ENCODE peak calls at places on chromosome 22, in five cellular contexts. One of them, this sample, is unnamed.
A peak's percentile ranks its signal among the peaks of the same experiment; 100 is the strongest.

GRCh38 chr22:24189249-24190158 is 8.2 kb downstream of the SUSD2 start:
- DNase-seq in ovary: peak; percentile 76
- DNase-seq in A549: peak; percentile 70
- DNase-seq in esophagus muscularis mucosa: no peak
- DNase-seq in spleen: peak; percentile 90
- DNase-seq in this sample: peak; percentile 79

GRCh38 chr22:40410272-40410671 is 39.9 kb downstream of the SGSM3 start:
- DNase-seq in ovary: peak; percentile 27
- DNase-seq in A549: no peak
- DNase-seq in esophagus muscularis mucosa: no peak
- DNase-seq in spleen: no peak
- DNase-seq in this sample: peak; percentile 35

GRCh38 chr22:20904008-20904979 is 12.9 kb upstream of the CRKL start:
- DNase-seq in ovary: no peak
- DNase-seq in A549: peak; percentile 82
- DNase-seq in esophagus muscularis mucosa: no peak
- DNase-seq in spleen: no peak
- DNase-seq in this sample: no peak

GRCh38 chr22:45105281-45105700 is 58.4 kb upstream of the NUP50 start:
- DNase-seq in ovary: no peak
- DNase-seq in A549: peak; percentile 35
- DNase-seq in esophagus muscularis mucosa: no peak
- DNase-seq in spleen: no peak
- DNase-seq in this sample: no peak

GRCh38 chr22:21641417-21641794 is 696 bp upstream of the SDF2L1 start:
- DNase-seq in ovary: no peak
- DNase-seq in A549: peak; percentile 61
- DNase-seq in esophagus muscularis mucosa: no peak
- DNase-seq in spleen: no peak
- DNase-seq in this sample: peak; percentile 47

GRCh38 chr22:37044634-37045625 is 6.6 kb upstream of the KCTD17 start:
- DNase-seq in ovary: no peak
- DNase-seq in A549: no peak
- DNase-seq in esophagus muscularis mucosa: no peak
- DNase-seq in spleen: no peak
- DNase-seq in this sample: no peak

GRCh38 chr22:45612451-45612901 is 59.2 kb upstream of the ATXN10 start:
- DNase-seq in ovary: no peak
- DNase-seq in A549: no peak
- DNase-seq in esophagus muscularis mucosa: no peak
- DNase-seq in spleen: no peak
- DNase-seq in this sample: peak; percentile 53

GRCh38 chr22:37425800-37426531 is 1.3 kb downstream of the ELFN2 start:
- DNase-seq in ovary: no peak
- DNase-seq in A549: peak; percentile 22
- DNase-seq in esophagus muscularis mucosa: no peak
- DNase-seq in spleen: no peak
- DNase-seq in this sample: no peak

GRCh38 chr22:47515384-47516125 is 753.1 kb downstream of the TBC1D22A start:
- DNase-seq in ovary: no peak
- DNase-seq in A549: peak; percentile 38
- DNase-seq in esophagus muscularis mucosa: no peak
- DNase-seq in spleen: no peak
- DNase-seq in this sample: no peak

GRCh38 chr22:36734171-36735058 is 30.9 kb upstream of the CACNG2 start:
- DNase-seq in ovary: no peak
- DNase-seq in A549: no peak
- DNase-seq in esophagus muscularis mucosa: no peak
- DNase-seq in spleen: no peak
- DNase-seq in this sample: peak; percentile 48

GRCh38 chr22:21971858-21972275 is 10.7 kb downstream of the TOP3B start:
- DNase-seq in ovary: no peak
- DNase-seq in A549: no peak
- DNase-seq in esophagus muscularis mucosa: no peak
- DNase-seq in spleen: no peak
- DNase-seq in this sample: no peak

GRCh38 chr22:29026579-29026978 is 35.1 kb downstream of the C22orf31 start:
- DNase-seq in ovary: no peak
- DNase-seq in A549: no peak
- DNase-seq in esophagus muscularis mucosa: no peak
- DNase-seq in spleen: no peak
- DNase-seq in this sample: no peak

GRCh38 chr22:33569547-33569946 is 350.7 kb downstream of the LARGE1 start:
- DNase-seq in ovary: no peak
- DNase-seq in A549: no peak
- DNase-seq in esophagus muscularis mucosa: no peak
- DNase-seq in spleen: no peak
- DNase-seq in this sample: no peak

GRCh38 chr22:23263651-23264555 is 83.6 kb downstream of the BCR start:
- DNase-seq in ovary: no peak
- DNase-seq in A549: no peak
- DNase-seq in esophagus muscularis mucosa: no peak
- DNase-seq in spleen: peak; percentile 88
- DNase-seq in this sample: no peak

GRCh38 chr22:30325065-30325720 is 1.5 kb downstream of the TBC1D10A start:
- DNase-seq in ovary: peak; percentile 51
- DNase-seq in A549: peak; percentile 54
- DNase-seq in esophagus muscularis mucosa: no peak
- DNase-seq in spleen: no peak
- DNase-seq in this sample: peak; percentile 79

GRCh38 chr22:20918663-20919220 is 1.5 kb downstream of the CRKL start:
- DNase-seq in ovary: no peak
- DNase-seq in A549: no peak
- DNase-seq in esophagus muscularis mucosa: no peak
- DNase-seq in spleen: peak; percentile 51
- DNase-seq in this sample: no peak

GRCh38 chr22:20933910-20934309 is 16.7 kb downstream of the CRKL start:
- DNase-seq in ovary: no peak
- DNase-seq in A549: no peak
- DNase-seq in esophagus muscularis mucosa: no peak
- DNase-seq in spleen: no peak
- DNase-seq in this sample: no peak

GRCh38 chr22:18998998-18999397 is 62.9 kb upstream of the PRODH start:
- DNase-seq in ovary: no peak
- DNase-seq in A549: no peak
- DNase-seq in esophagus muscularis mucosa: no peak
- DNase-seq in spleen: no peak
- DNase-seq in this sample: no peak

GRCh38 chr22:46092011-46092410 is 58.3 kb upstream of the PPARA start:
- DNase-seq in ovary: peak; percentile 22
- DNase-seq in A549: no peak
- DNase-seq in esophagus muscularis mucosa: no peak
- DNase-seq in spleen: peak; percentile 28
- DNase-seq in this sample: no peak

GRCh38 chr22:31082606-31083376 is 1.7 kb downstream of the SMTN start:
- DNase-seq in ovary: peak; percentile 66
- DNase-seq in A549: peak; percentile 74
- DNase-seq in esophagus muscularis mucosa: no peak
- DNase-seq in spleen: peak; percentile 82
- DNase-seq in this sample: no peak

DNA sequence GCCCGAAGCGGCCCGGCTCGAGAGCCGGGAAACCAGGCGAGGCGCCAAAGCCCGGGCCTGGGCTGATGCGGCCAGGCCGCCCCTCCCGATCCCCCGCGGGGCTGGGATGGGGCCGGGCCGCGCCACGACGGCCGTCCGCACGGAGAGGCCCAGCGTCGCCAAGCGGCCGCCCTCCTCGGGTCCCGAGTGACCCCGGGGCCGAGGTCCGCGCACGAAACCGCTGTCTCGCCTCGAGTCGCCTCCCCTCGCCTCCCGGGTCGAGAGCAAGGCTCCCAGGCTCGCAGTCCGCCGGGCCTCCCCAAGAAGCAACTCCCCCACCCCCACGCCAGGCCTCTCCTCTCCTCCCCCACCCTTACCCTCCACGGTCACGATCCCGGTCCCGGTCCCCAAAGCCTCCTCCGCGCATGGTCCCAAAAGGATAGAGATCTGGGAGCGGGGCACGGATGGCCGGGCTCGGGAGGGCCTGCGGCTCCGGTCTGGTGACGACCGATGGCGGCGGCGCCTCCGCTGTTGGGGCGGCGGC is 455 bp downstream of the DDX17 start:
- DNase-seq in ovary: peak; percentile 86
- DNase-seq in A549: peak; percentile 59
- DNase-seq in esophagus muscularis mucosa: peak; percentile 94
- DNase-seq in spleen: peak; percentile 91
- DNase-seq in this sample: peak; percentile 17
- TF ChIP-seq POLR2A in ovary: peak; percentile 82
- TF ChIP-seq POLR2A in A549: peak; percentile 20
- TF ChIP-seq POLR2A in esophagus muscularis mucosa: peak; percentile 81
- TF ChIP-seq POLR2A in spleen: no peak
- TF ChIP-seq POLR2A in this sample: peak; percentile 26

GRCh38 chr22:50620861-50621490 is 7.0 kb downstream of the ARSA start:
- DNase-seq in ovary: no peak
- DNase-seq in A549: no peak
- DNase-seq in esophagus muscularis mucosa: no peak
- DNase-seq in spleen: peak; percentile 88
- DNase-seq in this sample: no peak

GRCh38 chr22:50624347-50625130 is 3.4 kb downstream of the ARSA start:
- DNase-seq in ovary: no peak
- DNase-seq in A549: no peak
- DNase-seq in esophagus muscularis mucosa: no peak
- DNase-seq in spleen: peak; percentile 71
- DNase-seq in this sample: no peak

GRCh38 chr22:50621491-50621880 is 6.5 kb downstream of the ARSA start:
- DNase-seq in ovary: no peak
- DNase-seq in A549: no peak
- DNase-seq in esophagus muscularis mucosa: no peak
- DNase-seq in spleen: peak; percentile 85
- DNase-seq in this sample: no peak

GRCh38 chr22:50621948-50622722 is 5.8 kb downstream of the ARSA start:
- DNase-seq in ovary: no peak
- DNase-seq in A549: no peak
- DNase-seq in esophagus muscularis mucosa: no peak
- DNase-seq in spleen: peak; percentile 86
- DNase-seq in this sample: no peak

DNA sequence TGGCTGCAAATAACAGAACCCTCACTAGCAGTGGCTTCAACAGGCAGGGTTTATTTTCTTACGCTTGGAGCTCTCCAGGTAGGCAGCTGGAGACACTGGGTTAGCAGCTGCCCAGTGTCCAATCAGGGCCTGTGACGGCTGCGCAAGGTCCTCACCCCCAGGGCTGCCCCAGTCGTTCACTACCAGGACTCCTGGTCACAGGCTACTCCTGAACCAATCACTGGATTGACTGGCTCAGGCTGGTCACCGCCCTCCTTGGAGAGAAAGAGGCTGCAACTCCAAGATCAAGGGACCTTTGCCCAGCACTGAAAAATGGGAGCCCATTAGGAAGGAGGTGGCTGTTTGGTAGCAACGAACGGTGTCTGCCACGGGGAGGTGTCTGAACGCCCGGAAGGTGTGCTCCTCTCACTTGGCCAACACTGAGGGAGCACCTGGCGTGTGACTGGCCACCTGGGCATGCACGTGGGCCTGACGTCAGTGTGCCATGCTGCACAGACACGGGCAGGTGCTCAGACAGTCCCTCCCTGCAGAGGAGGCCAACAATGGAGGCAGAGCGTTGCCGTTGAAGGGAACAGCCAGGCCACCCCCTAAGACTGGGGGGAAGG is 5.1 kb downstream of the ARSA start:
- DNase-seq in ovary: no peak
- DNase-seq in A549: no peak
- DNase-seq in esophagus muscularis mucosa: no peak
- DNase-seq in spleen: peak; percentile 82
- DNase-seq in this sample: no peak
- TF ChIP-seq POLR2A in ovary: no peak
- TF ChIP-seq POLR2A in A549: no peak
- TF ChIP-seq POLR2A in esophagus muscularis mucosa: no peak
- TF ChIP-seq POLR2A in spleen: no peak
- TF ChIP-seq POLR2A in this sample: no peak

DNA sequence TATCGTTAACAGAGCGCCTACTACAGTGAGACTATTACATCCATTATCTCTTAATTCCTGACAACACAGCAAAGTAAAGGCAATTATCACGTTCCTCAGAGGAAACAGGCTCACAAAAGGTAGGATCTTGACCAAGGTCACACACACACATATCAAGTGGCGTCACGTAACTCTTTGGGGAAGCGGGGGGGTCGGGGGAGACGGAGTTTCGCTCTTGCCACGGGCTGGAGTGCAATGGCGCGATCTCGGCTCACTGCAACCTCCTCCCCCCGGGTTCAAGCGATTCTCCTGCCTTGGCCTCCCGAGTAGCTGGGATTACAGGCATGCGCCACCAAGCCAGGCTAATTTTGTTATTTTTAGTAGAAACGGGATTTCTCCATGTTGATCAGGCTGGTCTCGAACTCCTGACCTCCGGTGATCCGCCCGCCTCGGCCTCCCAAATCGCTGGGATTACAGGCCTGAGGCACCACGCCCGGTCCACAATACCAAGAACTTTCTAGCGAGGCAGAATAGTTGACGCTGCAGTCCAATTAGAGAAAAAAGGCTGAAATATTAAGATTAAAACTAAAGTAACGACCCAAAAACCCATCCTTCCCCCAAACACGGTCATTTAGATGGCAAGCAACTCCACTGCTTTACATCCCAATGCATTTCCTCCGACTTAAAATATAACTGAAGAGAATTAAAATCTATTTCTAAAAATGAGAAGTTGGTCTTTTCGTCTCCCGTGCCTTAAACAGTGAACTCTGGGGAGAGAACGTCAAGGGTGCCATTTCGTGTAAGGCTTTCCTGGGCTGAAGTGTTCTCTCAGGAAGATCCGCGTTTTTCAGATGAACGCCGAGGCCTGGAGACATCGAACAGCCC is 1.1 kb downstream of the DDX17 start:
- DNase-seq in ovary: peak; percentile 51
- DNase-seq in A549: peak; percentile 41
- DNase-seq in esophagus muscularis mucosa: no peak
- DNase-seq in spleen: peak; percentile 90
- DNase-seq in this sample: no peak
- TF ChIP-seq POLR2A in ovary: no peak
- TF ChIP-seq POLR2A in A549: no peak
- TF ChIP-seq POLR2A in esophagus muscularis mucosa: no peak
- TF ChIP-seq POLR2A in spleen: peak; percentile 2
- TF ChIP-seq POLR2A in this sample: no peak

DNA sequence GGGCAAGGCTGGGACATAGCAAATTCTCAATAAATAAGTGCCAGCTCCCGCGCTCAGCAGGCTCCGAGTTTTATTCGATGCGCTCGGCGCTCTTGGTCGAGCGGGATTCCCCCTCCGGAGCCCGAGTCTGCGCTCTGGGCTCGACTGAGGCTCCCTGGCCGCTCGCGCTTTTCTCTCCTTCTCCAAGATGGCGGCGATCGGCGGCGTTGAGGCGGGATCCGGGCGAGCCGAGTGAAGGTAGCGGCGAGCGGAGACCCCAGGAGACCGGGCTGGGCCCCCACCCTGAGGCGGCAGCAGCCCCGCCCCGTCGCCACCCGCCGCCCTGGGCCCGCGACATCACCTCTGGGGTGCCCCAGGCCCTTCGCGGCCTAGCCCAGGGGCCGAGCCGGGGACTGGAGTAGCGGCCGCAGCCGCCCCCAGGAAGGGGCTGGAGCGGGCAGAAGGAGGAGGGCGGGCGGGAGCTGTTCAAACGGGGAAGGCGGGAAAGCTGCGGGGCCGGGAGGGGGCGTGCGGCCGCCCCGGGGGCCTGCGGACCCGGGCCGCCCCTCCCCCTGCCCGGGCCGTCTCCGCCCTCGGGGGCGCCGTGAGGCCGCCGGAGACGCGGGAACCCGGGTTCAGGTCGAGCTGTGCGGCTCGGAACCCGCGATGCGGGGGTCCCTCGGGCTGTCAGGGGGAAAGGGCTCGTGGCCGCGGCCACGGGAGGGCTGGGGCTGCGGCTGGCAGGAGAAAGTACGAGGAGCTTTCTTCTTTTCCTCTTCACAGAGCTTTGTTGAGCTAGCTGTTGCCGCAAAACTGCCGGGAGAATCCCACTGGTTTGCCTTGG is at the start of gene HMGXB4:
- DNase-seq in ovary: peak; percentile 84
- DNase-seq in A549: peak; percentile 83
- DNase-seq in esophagus muscularis mucosa: peak; percentile 96
- DNase-seq in spleen: peak; percentile 98
- DNase-seq in this sample: peak; percentile 72
- TF ChIP-seq POLR2A in ovary: no peak
- TF ChIP-seq POLR2A in A549: no peak
- TF ChIP-seq POLR2A in esophagus muscularis mucosa: no peak
- TF ChIP-seq POLR2A in spleen: no peak
- TF ChIP-seq POLR2A in this sample: peak; percentile 43

This sample was measured in H54.